ENCODE peak calls at places on chromosomes 12 and 14, in seven cellular contexts. E, J, Q, K, X, B and O are unnamed samples.

GRCh38 chr14:83173687-83174086 is 1640.0 kb upstream of the SEL1L start:
- DNase-seq in E (no peak), J (no peak), Q (no peak), K (no peak), X (no peak), B (no peak), O (no peak)

GRCh38 chr14:69685716-69686115 is 74.3 kb downstream of the SUSD6 start:
- DNase-seq in E (no peak), J (no peak), Q (peak; percentile 68), K (peak; percentile 82), X (peak; percentile 21), B (peak; percentile 48), O (no peak)

GRCh38 chr12:39239484-39240143 is 203.3 kb downstream of the KIF21A start:
- DNase-seq in E (no peak), J (no peak), Q (no peak), K (no peak), X (no peak), B (no peak), O (no peak)

GRCh38 chr12:65051196-65051595 is 69.9 kb downstream of the WIF1 start:
- DNase-seq in E (no peak), J (no peak), Q (no peak), K (no peak), X (no peak), B (no peak), O (no peak)

GRCh38 chr14:40841886-40842285 is 764.8 kb upstream of the LRFN5 start:
- DNase-seq in E (no peak), J (no peak), Q (no peak), K (no peak), X (no peak), B (no peak), O (no peak)

GRCh38 chr12:109525279-109525585 is 47.8 kb downstream of the UBE3B start:
- DNase-seq in E (no peak), J (no peak), Q (no peak), K (no peak), X (no peak), B (no peak), O (no peak)

GRCh38 chr14:95480109-95480886 is 36.2 kb downstream of the SYNE3 start:
- DNase-seq in E (no peak), J (peak; percentile 46), Q (peak; percentile 72), K (no peak), X (no peak), B (peak; percentile 75), O (no peak)

GRCh38 chr14:74920281-74920680 is 2.8 kb downstream of the RPS6KL1 start:
- DNase-seq in E (no peak), J (no peak), Q (no peak), K (no peak), X (no peak), B (no peak), O (no peak)

GRCh38 chr12:124796303-124796957 is 67.2 kb downstream of the SCARB1 start:
- DNase-seq in E (no peak), J (no peak), Q (no peak), K (no peak), X (no peak), B (no peak), O (no peak)

GRCh38 chr14:69713976-69714716 is 52.8 kb upstream of the SRSF5 start:
- DNase-seq in E (no peak), J (no peak), Q (no peak), K (no peak), X (no peak), B (no peak), O (no peak)

GRCh38 chr12:2958432-2959193 is 584 bp upstream of the TEAD4 start:
- DNase-seq in E (peak; percentile 36), J (no peak), Q (peak; percentile 33), K (peak; percentile 54), X (no peak), B (no peak), O (peak; percentile 44)

GRCh38 chr14:24378981-24379906 is 11.3 kb downstream of the NFATC4 start:
- DNase-seq in E (no peak), J (no peak), Q (no peak), K (no peak), X (no peak), B (no peak), O (no peak)

GRCh38 chr12:132559652-132560420 is 50.5 kb downstream of the LRCOL1 start:
- DNase-seq in E (no peak), J (no peak), Q (no peak), K (peak; percentile 49), X (peak; percentile 13), B (no peak), O (no peak)

GRCh38 chr12:132560421-132560830 is 50.0 kb downstream of the LRCOL1 start:
- DNase-seq in E (no peak), J (no peak), Q (no peak), K (peak; percentile 38), X (no peak), B (no peak), O (no peak)

GRCh38 chr12:132562489-132563045 is 47.8 kb downstream of the LRCOL1 start:
- DNase-seq in E (no peak), J (no peak), Q (no peak), K (no peak), X (no peak), B (no peak), O (no peak)

GRCh38 chr12:132561784-132562156 is 48.6 kb downstream of the LRCOL1 start:
- DNase-seq in E (no peak), J (no peak), Q (no peak), K (peak; percentile 36), X (no peak), B (no peak), O (no peak)

GRCh38 chr12:132560831-132561783 is 49.3 kb downstream of the LRCOL1 start:
- DNase-seq in E (peak; percentile 16), J (peak; percentile 53), Q (no peak), K (peak; percentile 54), X (no peak), B (no peak), O (no peak)
- H3K27ac ChIP-seq in E (no peak overlapping the region), J (no peak overlapping the region), Q (no peak overlapping the region), K (peak overlapping the region; percentile 47), X (no peak overlapping the region), B (no peak overlapping the region), O (peak overlapping the region; percentile 43)

DNA sequence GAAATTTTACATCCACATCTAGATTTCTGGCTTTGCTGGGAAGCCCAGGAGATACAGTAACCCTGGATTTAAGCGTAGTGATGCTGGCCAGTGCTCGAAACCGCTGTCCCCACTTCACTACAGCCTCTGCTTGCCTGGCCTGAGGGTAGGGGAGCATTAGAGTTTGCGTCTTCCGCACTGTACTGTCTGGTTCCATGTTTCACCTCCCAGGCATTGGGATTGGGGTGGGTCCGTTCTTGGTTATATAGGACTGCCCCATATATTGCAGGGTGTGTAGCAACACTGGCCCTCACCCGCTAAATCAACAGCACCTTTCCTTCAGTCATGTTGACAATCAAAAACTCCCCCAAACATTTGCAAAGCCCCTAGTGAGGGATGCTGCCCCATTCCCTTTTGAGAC is 240.8 kb downstream of the ZFP36L1 start:
- DNase-seq in E (no peak), J (no peak), Q (peak; percentile 11), K (no peak), X (no peak), B (no peak), O (no peak)
- H3K27ac ChIP-seq in E (no peak overlapping the region), J (no peak overlapping the region), Q (peak overlapping the region; percentile 90), K (peak overlapping the region; percentile 87), X (no peak overlapping the region), B (peak overlapping the region; percentile 30), O (peak overlapping the region; percentile 100)

GRCh38 chr14:77864085-77864484 is 64.2 kb downstream of the ADCK1 start:
- DNase-seq in E (no peak), J (no peak), Q (no peak), K (no peak), X (no peak), B (no peak), O (no peak)
- H3K27ac ChIP-seq in E (no peak overlapping the region), J (no peak overlapping the region), Q (no peak overlapping the region), K (no peak overlapping the region), X (no peak overlapping the region), B (no peak overlapping the region), O (no peak overlapping the region)

GRCh38 chr14:101410126-101410525 is 151.2 kb upstream of the DIO3 start:
- DNase-seq in E (no peak), J (no peak), Q (no peak), K (no peak), X (no peak), B (no peak), O (no peak)

GRCh38 chr14:101411151-101411550 is 150.1 kb upstream of the DIO3 start:
- DNase-seq in E (no peak), J (no peak), Q (no peak), K (no peak), X (no peak), B (no peak), O (no peak)

GRCh38 chr14:101408077-101408831 is 153.0 kb upstream of the DIO3 start:
- DNase-seq in E (peak; percentile 33), J (no peak), Q (peak; percentile 67), K (no peak), X (no peak), B (no peak), O (no peak)

GRCh38 chr14:101407328-101407727 is 154.0 kb upstream of the DIO3 start:
- DNase-seq in E (no peak), J (no peak), Q (no peak), K (no peak), X (peak; percentile 41), B (no peak), O (no peak)

DNA sequence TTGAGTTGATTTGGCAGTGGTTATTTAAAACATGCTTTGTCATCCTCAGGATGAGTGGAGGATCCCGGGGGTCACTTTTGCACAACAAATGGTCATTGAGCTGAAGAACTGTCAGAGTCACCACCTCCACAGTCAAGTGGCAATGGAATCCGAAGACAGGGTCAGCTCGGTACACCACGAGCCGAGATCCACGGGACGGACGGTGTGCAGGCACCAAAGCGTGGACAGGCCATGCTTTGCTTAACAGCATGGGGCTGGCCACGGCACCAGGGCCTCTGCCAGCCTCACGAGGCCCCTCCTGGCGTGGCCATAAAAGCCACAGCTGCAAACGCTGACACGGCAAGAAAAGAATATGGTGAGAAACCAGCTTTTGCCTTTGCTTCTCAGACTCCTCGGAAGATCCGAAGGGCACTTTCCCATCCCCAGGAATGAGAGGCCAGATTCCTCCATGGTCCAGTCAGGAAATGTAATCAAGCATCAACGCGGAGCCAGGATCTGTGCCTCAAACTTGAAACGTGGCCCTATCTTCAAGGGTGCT is 152.2 kb upstream of the DIO3 start:
- DNase-seq in E (no peak), J (no peak), Q (no peak), K (no peak), X (no peak), B (no peak), O (no peak)
- H3K27ac ChIP-seq in E (no peak overlapping the region), J (no peak overlapping the region), Q (peak overlapping the region; percentile 85), K (peak overlapping the region; percentile 63), X (peak overlapping the region; percentile 12), B (no peak overlapping the region), O (no peak overlapping the region)